ENCODE peak calls at places on chromosomes 6 and 20, in five cellular contexts. Z is stomach, N is fibroblast of lung, I is mucosa of descending colon, T is adrenal gland. K is an unnamed sample.

GRCh38 chr6:125191916-125192609 is 38.5 kb downstream of the TPD52L1 start:
- DNase-seq in Z (peak; percentile 55), N (peak; percentile 84), I (no peak), T (peak; percentile 68), K (peak; percentile 58)

GRCh38 chr6:74277749-74278148 is 581.7 kb downstream of the CD109 start:
- DNase-seq in Z (no peak), N (peak; percentile 25), I (no peak), T (no peak), K (no peak)

GRCh38 chr6:122202576-122203137 is 196.8 kb upstream of the HSF2 start:
- DNase-seq in Z (no peak), N (no peak), I (no peak), T (no peak), K (no peak)

GRCh38 chr6:30378290-30378937 is 33.5 kb downstream of the RPP21 start:
- DNase-seq in Z (no peak), N (peak; percentile 28), I (no peak), T (no peak), K (no peak)

GRCh38 chr6:3194535-3195376 is 32.7 kb downstream of the TUBB2B start:
- DNase-seq in Z (no peak), N (peak; percentile 9), I (no peak), T (no peak), K (no peak)

GRCh38 chr6:168496932-168497331 is 55.9 kb downstream of the SMOC2 start:
- DNase-seq in Z (no peak), N (no peak), I (no peak), T (no peak), K (no peak)

GRCh38 chr6:14974372-14974771 is 271.5 kb upstream of the JARID2 start:
- DNase-seq in Z (no peak), N (no peak), I (no peak), T (no peak), K (no peak)

GRCh38 chr6:71473908-71474307 is 185.3 kb downstream of the OGFRL1 start:
- DNase-seq in Z (no peak), N (peak; percentile 95), I (peak; percentile 47), T (no peak), K (peak; percentile 52)

GRCh38 chr6:159104163-159104885 is 59.5 kb upstream of the TAGAP start:
- DNase-seq in Z (peak; percentile 76), N (peak; percentile 60), I (peak; percentile 80), T (peak; percentile 72), K (peak; percentile 81)

GRCh38 chr20:1838479-1839279 is 56.5 kb upstream of the SIRPA start:
- DNase-seq in Z (no peak), N (no peak), I (no peak), T (no peak), K (no peak)

GRCh38 chr6:16700202-16700997 is 60.9 kb downstream of the ATXN1 start:
- DNase-seq in Z (no peak), N (no peak), I (no peak), T (no peak), K (peak; percentile 62)

GRCh38 chr6:165762876-165763275 is 99.8 kb upstream of the PDE10A start:
- DNase-seq in Z (no peak), N (no peak), I (no peak), T (no peak), K (no peak)

GRCh38 chr6:168670386-168670985 is 229.5 kb downstream of the SMOC2 start:
- DNase-seq in Z (no peak), N (no peak), I (no peak), T (no peak), K (no peak)

GRCh38 chr6:128305228-128305627 is 215.2 kb downstream of the PTPRK start:
- DNase-seq in Z (no peak), N (peak; percentile 38), I (no peak), T (no peak), K (no peak)

GRCh38 chr20:37856932-37857660 is 45.8 kb upstream of the VSTM2L start:
- DNase-seq in Z (no peak), N (peak; percentile 69), I (no peak), T (no peak), K (no peak)

GRCh38 chr6:144613859-144614258 is 328.7 kb downstream of the UTRN start:
- DNase-seq in Z (no peak), N (no peak), I (no peak), T (no peak), K (no peak)

GRCh38 chr6:17470953-17471335 is 77.5 kb downstream of the CAP2 start:
- DNase-seq in Z (no peak), N (peak; percentile 97), I (no peak), T (no peak), K (no peak)

GRCh38 chr6:336159-337114 is 44.1 kb downstream of the DUSP22 start:
- DNase-seq in Z (no peak), N (no peak), I (no peak), T (no peak), K (peak; percentile 26)

GRCh38 chr6:33979750-33980149 is 166.1 kb downstream of the GRM4 start:
- DNase-seq in Z (peak; percentile 21), N (no peak), I (no peak), T (peak; percentile 4), K (no peak)

GRCh38 chr6:356828-357251 is 34.7 kb upstream of the IRF4 start:
- DNase-seq in Z (no peak), N (no peak), I (peak; percentile 61), T (no peak), K (no peak)

GRCh38 chr6:154868143-154868594 is 126.9 kb upstream of the TIAM2 start:
- DNase-seq in Z (no peak), N (peak; percentile 74), I (no peak), T (no peak), K (no peak)

GRCh38 chr6:127190552-127190951 is 72.1 kb downstream of the RSPO3 start:
- DNase-seq in Z (no peak), N (peak; percentile 78), I (no peak), T (no peak), K (no peak)

GRCh38 chr6:138162104-138162946 is 586 bp downstream of the ARFGEF3 start:
- DNase-seq in Z (peak; percentile 57), N (peak; percentile 1), I (peak; percentile 48), T (no peak), K (no peak)

GRCh38 chr20:10427060-10427692 is 6.8 kb downstream of the MKKS start:
- DNase-seq in Z (peak; percentile 60), N (peak; percentile 85), I (no peak), T (peak; percentile 46), K (peak; percentile 75)

GRCh38 chr6:24882835-24883555 is 52.8 kb downstream of the RIPOR2 start:
- DNase-seq in Z (no peak), N (no peak), I (no peak), T (no peak), K (no peak)
- H3K4me1 ChIP-seq in Z (peaks cover 9% of the 10 kb centered on the region), N (peaks cover 6% of the 10 kb centered on the region), I (no peaks in the 10 kb centered on the region), T (no peaks in the 10 kb centered on the region), K (no peaks in the 10 kb centered on the region)

DNA sequence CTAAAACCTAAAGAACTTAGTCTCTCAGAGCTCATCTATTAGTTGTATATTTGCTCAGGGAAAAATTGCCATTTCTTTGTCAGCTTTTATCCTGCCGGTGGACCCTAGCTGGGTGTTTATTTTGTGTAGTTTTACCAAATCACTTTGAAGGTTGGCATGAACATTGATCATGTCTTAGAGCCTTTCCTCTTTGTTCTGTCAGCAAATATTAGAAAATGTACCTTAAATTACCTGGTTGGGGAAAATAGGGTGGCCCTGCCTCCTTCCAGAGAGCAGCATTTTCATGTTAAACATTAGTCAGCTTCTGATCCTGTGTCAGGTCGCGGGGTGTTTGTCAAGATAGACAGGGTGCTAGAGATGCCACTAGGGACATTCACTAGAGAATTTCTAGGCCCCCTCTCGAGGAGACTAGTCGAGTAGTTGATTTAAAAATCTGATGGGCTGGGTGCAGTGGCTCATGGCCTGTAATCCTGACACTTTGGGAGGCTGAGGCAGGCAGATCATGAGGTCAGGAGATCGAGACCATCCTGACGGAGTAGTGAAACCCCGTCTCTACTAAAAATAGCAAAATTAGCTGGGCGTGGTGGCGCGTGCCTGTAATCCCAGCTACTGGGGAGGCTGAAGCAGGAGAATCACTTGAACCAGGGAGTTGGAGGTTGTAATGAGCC is 11.2 kb downstream of the RALY start:
- DNase-seq in Z (no peak), N (no peak), I (no peak), T (no peak), K (no peak)
- H3K4me1 ChIP-seq in Z (peaks cover 98% of the 10 kb centered on the region), N (peaks cover 4% of the 10 kb centered on the region), I (peaks cover 24% of the 10 kb centered on the region), T (no peaks in the 10 kb centered on the region), K (peaks cover 16% of the 10 kb centered on the region)

GRCh38 chr6:75278474-75279077 is 6.0 kb downstream of the TMEM30A start:
- DNase-seq in Z (no peak), N (no peak), I (no peak), T (no peak), K (no peak)
- H3K4me1 ChIP-seq in Z (peaks cover 87% of the 10 kb centered on the region), N (peaks cover 13% of the 10 kb centered on the region), I (peaks cover 16% of the 10 kb centered on the region), T (peaks cover 21% of the 10 kb centered on the region), K (peaks cover 4% of the 10 kb centered on the region)

GRCh38 chr20:50281831-50282591 is 91.4 kb downstream of the CEBPB start:
- DNase-seq in Z (no peak), N (no peak), I (peak; percentile 46), T (no peak), K (peak; percentile 53)
- H3K4me1 ChIP-seq in Z (peaks cover 69% of the 10 kb centered on the region), N (peaks cover 39% of the 10 kb centered on the region), I (peaks cover 13% of the 10 kb centered on the region), T (peaks cover 37% of the 10 kb centered on the region), K (peaks cover 15% of the 10 kb centered on the region)

GRCh38 chr20:63828124-63828523 is 2.9 kb downstream of the ZBTB46 start:
- DNase-seq in Z (no peak), N (no peak), I (no peak), T (no peak), K (no peak)
- H3K4me1 ChIP-seq in Z (peaks cover 38% of the 10 kb centered on the region), N (no peaks in the 10 kb centered on the region), I (peaks cover 17% of the 10 kb centered on the region), T (no peaks in the 10 kb centered on the region), K (peaks cover 4% of the 10 kb centered on the region)

DNA sequence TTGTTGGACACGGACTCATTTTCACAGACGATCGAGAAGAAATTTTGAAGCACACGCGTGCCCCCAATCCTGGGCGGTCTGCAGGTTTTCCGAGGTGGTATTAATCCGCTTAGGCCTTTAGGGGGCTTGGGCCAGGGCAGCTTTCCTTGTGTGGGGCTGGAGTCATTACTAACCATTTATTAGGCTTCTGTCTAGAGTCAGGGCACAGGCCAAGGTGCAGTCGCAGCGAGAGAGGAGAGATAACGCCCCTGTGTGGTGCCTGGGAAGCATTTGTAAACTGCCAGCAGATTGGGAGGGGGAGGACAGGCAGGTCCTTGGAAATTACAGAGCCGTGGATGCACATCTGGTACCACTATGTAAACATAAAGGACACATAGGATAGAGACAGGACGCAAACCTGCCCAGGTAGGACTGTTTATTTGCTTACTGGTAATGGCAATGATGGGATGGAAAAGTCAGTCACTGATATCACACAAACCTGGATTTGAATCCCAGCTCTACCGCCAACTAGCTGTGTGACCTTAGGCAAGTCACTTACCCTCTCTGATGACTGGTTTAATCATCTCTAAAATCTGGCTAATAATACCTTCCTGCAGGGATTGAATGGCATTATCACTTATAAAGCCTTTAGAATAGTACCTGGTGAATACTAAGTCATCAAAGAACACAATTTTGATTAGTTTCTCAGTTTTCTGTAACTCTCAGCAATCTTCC is 76.4 kb downstream of the TMEM242 start:
- DNase-seq in Z (no peak), N (no peak), I (no peak), T (no peak), K (no peak)
- H3K4me1 ChIP-seq in Z (peaks cover 18% of the 10 kb centered on the region), N (no peaks in the 10 kb centered on the region), I (peaks cover 5% of the 10 kb centered on the region), T (no peaks in the 10 kb centered on the region), K (no peaks in the 10 kb centered on the region)

K was measured in right cardiac atrium.